ENCODE peak calls at places on chromosomes 7 and 10, in six cellular contexts. F is PC-9, I is adipocyte, W is lower lobe of right lung, E is A673, T is left lung. L is an unnamed sample.
A peak's percentile ranks its signal among the peaks of the same experiment; 100 is the strongest.

GRCh38 chr10:89427629-89428028 is 13.3 kb downstream of the IFIT5 start:
- DNase-seq in W (no peak), F (no peak), I (peak; percentile 75), E (no peak), T (no peak), L (no peak)

GRCh38 chr10:31014146-31014880 is 17.4 kb downstream of the ZNF438 start:
- DNase-seq in T (no peak), E (no peak), F (no peak), W (no peak), I (no peak), L (no peak)

GRCh38 chr7:77348371-77348813 is 67.8 kb downstream of the GSAP start:
- DNase-seq in F (no peak), T (no peak), W (no peak), I (peak; percentile 64), E (no peak), L (no peak)

GRCh38 chr7:945556-946255 is 8.8 kb downstream of the ADAP1 start:
- DNase-seq in F (peak; percentile 99), W (peak; percentile 93), E (no peak), I (no peak), T (peak; percentile 95), L (no peak)

GRCh38 chr7:36131026-36131425 is 22.0 kb upstream of the EEPD1 start:
- DNase-seq in T (no peak), E (no peak), W (no peak), I (peak; percentile 18), F (no peak), L (no peak)

GRCh38 chr10:63718006-63718405 is 196.8 kb downstream of the REEP3 start:
- DNase-seq in F (no peak), T (no peak), E (no peak), W (no peak), I (no peak), L (no peak)

GRCh38 chr10:98265403-98266378 is 2.3 kb downstream of the LOXL4 start:
- DNase-seq in T (no peak), I (no peak), E (no peak), W (no peak), F (no peak), L (no peak)

GRCh38 chr10:101195921-101196320 is 33.3 kb downstream of the LBX1 start:
- DNase-seq in I (no peak), F (no peak), T (no peak), W (no peak), E (no peak), L (no peak)

GRCh38 chr10:26706206-26706605 is 8.7 kb downstream of the PDSS1 start:
- DNase-seq in E (no peak), F (no peak), I (no peak), T (peak; percentile 86), W (peak; percentile 76), L (no peak)

GRCh38 chr7:107024906-107025305 is 19.6 kb upstream of the PRKAR2B start:
- DNase-seq in E (no peak), F (no peak), T (no peak), W (no peak), I (no peak), L (no peak)

GRCh38 chr10:112261281-112261822 is 21.8 kb upstream of the TECTB start:
- DNase-seq in T (no peak), W (no peak), I (peak; percentile 20), F (no peak), E (no peak), L (no peak)

GRCh38 chr10:32065871-32066270 is 9.6 kb upstream of the KIF5B start:
- DNase-seq in E (no peak), F (peak; percentile 46), T (no peak), W (no peak), I (peak; percentile 76), L (no peak)

GRCh38 chr10:130232361-130233360 is 96.5 kb downstream of the GLRX3 start:
- DNase-seq in I (no peak), T (no peak), E (no peak), W (no peak), F (no peak), L (no peak)

GRCh38 chr7:99674995-99675742 is 4.6 kb downstream of the CYP3A5 start:
- DNase-seq in I (no peak), W (no peak), E (no peak), T (no peak), F (no peak), L (no peak)
- H3K4me1 ChIP-seq in I (peaks cover 11% of the 10 kb centered on the region), W (peaks cover 5% of the 10 kb centered on the region), E (peaks cover 9% of the 10 kb centered on the region), T (no peaks in the 10 kb centered on the region), F (peaks cover 15% of the 10 kb centered on the region), L (peaks cover 10% of the 10 kb centered on the region)

DNA sequence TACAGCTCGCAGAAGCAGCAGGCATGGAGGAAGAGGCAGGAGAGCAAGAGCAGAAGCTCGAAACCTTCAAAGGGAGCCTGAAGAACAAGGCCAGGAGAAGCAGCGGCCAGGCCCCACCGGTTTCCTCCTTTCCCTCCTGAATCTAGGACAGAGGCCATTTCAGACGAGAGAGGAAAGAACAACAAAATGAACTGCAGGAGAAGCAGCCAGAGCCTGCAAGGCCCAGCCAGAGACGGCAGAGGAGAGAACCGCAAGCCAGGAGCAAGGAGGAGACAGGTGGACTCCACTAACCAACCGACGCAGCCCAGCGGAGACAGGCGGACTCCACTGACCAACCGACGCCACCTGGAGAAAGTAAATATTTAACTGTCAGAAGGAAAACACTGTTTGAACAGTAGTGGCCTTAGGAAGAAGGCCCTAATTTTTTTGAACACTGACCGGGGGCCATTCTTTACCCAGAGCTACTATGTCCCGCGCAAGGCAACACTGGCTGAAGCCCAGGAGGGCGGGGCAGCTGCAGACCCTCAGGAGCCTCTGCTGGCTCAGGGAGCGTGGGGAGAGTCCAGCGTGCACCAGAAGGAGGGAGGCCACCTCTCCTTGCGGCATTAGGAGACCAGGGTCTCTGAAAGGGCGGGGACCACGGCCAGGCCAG is 559.2 kb downstream of the PTPRN2 start:
- DNase-seq in E (no peak), W (no peak), I (no peak), F (no peak), T (peak; percentile 63), L (peak; percentile 32)
- H3K9me3 ChIP-seq in E (peaks cover 3% of the 10 kb centered on the region), W (no peaks in the 10 kb centered on the region), I (no peaks in the 10 kb centered on the region), F (no peaks in the 10 kb centered on the region), T (peaks cover 2% of the 10 kb centered on the region), L (no peaks in the 10 kb centered on the region)

GRCh38 chr10:33152146-33152545 is 182.3 kb downstream of the NRP1 start:
- DNase-seq in F (no peak), T (no peak), W (no peak), E (no peak), I (no peak), L (no peak)
- H3K4me1 ChIP-seq in F (peaks cover 22% of the 10 kb centered on the region), T (peaks cover 3% of the 10 kb centered on the region), W (peaks cover 8% of the 10 kb centered on the region), E (peaks cover 14% of the 10 kb centered on the region), I (peaks cover 30% of the 10 kb centered on the region), L (no peaks in the 10 kb centered on the region)

GRCh38 chr10:23194966-23195845 is 3.1 kb downstream of the PTF1A start:
- DNase-seq in E (no peak), I (no peak), T (peak; percentile 74), F (no peak), W (peak; percentile 45), L (no peak)

GRCh38 chr10:23197416-23197861 is 5.3 kb downstream of the PTF1A start:
- DNase-seq in E (no peak), I (no peak), F (no peak), W (no peak), T (no peak), L (no peak)

GRCh38 chr10:23196915-23197314 is 4.8 kb downstream of the PTF1A start:
- DNase-seq in W (no peak), E (no peak), F (no peak), I (no peak), T (no peak), L (no peak)

GRCh38 chr10:23195846-23196200 is 3.7 kb downstream of the PTF1A start:
- DNase-seq in F (no peak), T (no peak), I (no peak), W (no peak), E (no peak), L (no peak)

DNA sequence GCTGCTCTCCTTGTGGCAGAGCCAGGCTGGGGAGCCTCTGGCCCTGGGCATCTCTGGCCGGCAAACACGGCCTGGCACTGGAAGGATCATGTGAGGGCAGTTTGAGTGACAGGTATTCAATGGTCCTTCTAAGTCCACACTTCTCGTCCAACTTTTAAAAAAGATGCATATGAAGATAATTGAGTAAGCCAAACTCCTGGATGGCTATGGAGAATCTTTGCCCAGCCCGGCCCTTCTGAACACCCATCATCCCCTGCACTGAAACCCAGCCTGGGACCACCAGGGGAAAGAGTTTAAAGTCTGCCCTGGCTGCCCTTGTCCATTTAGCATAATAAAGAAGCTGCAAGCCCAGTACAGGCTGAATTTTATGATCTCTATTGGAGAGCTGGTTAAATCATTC is 4.1 kb downstream of the PTF1A start:
- DNase-seq in E (no peak), W (no peak), T (no peak), I (no peak), F (no peak), L (no peak)
- H3K9me3 ChIP-seq in E (no peaks in the 10 kb centered on the region), W (no peaks in the 10 kb centered on the region), T (no peaks in the 10 kb centered on the region), I (peaks cover 8% of the 10 kb centered on the region), F (no peaks in the 10 kb centered on the region), L (no peaks in the 10 kb centered on the region)

GRCh38 chr10:60399343-60399742 is 9.7 kb upstream of the ANK3 start:
- DNase-seq in T (no peak), I (no peak), W (no peak), E (no peak), F (no peak), L (no peak)

GRCh38 chr10:60394444-60394843 is 4.8 kb upstream of the ANK3 start:
- DNase-seq in W (no peak), T (no peak), F (no peak), I (no peak), E (no peak), L (no peak)

GRCh38 chr10:60397792-60398191 is 8.1 kb upstream of the ANK3 start:
- DNase-seq in T (no peak), W (no peak), E (no peak), I (no peak), F (peak; percentile 56), L (no peak)

GRCh38 chr10:60395711-60396110 is 6.0 kb upstream of the ANK3 start:
- DNase-seq in W (no peak), I (no peak), F (no peak), E (no peak), T (no peak), L (no peak)

GRCh38 chr10:60396766-60397165 is 7.1 kb upstream of the ANK3 start:
- DNase-seq in T (no peak), E (no peak), F (no peak), W (no peak), I (no peak), L (no peak)
- H3K4me1 ChIP-seq in T (no peaks in the 10 kb centered on the region), E (no peaks in the 10 kb centered on the region), F (peaks cover 11% of the 10 kb centered on the region), W (no peaks in the 10 kb centered on the region), I (no peaks in the 10 kb centered on the region), L (peaks cover 9% of the 10 kb centered on the region)

DNA sequence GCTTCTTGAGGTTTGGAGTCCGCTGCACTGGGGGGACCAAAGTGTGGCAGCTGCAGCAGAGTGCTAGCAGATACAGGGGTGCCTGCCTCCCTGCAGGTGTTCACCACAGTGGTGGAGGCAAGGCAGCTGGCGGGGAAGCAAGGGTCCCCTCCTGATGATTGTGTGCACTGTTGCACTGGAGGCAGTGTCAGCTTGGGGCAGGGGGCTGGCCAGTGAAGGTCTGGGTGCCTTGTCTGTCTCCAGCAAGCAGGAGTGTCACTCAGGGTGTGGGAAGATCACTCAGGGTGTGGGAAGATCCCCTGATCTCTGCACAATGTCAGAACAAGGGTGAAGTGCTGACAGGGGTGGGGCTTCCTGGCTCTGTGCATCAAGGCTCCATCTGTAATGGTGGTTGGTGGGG is 36.3 kb upstream of the PPP1R3A start:
- DNase-seq in F (no peak), E (no peak), I (no peak), T (no peak), W (no peak), L (no peak)
- H3K9me3 ChIP-seq in F (no peaks in the 10 kb centered on the region), E (peaks cover 3% of the 10 kb centered on the region), I (peaks cover 31% of the 10 kb centered on the region), T (peaks cover 67% of the 10 kb centered on the region), W (peaks cover 25% of the 10 kb centered on the region), L (peaks cover 23% of the 10 kb centered on the region)

L was measured in suprapubic skin.